ENCODE peak calls at places on chromosome 13, in eight cellular contexts. One of them, this sample, is unnamed.

GRCh38 chr13:110651271-110651670 is 35.9 kb downstream of the NAXD start:
- DNase-seq in fibroblast of pulmonary artery: no peak
- DNase-seq in uterus: no peak
- DNase-seq in T1000: no peak
- DNase-seq in cardiac septum: no peak
- DNase-seq in omental fat pad: no peak
- DNase-seq in WTC11: no peak
- DNase-seq in HAP-1: no peak
- DNase-seq in this sample: no peak

GRCh38 chr13:114106991-114107685 is 25.3 kb downstream of the RASA3 start:
- DNase-seq in omental fat pad: peak; percentile 11
- DNase-seq in cardiac septum: peak; percentile 66
- DNase-seq in HAP-1: no peak
- DNase-seq in WTC11: peak; percentile 9
- DNase-seq in uterus: peak; percentile 13
- DNase-seq in T1000: no peak
- DNase-seq in fibroblast of pulmonary artery: no peak
- DNase-seq in this sample: no peak

GRCh38 chr13:38045278-38046048 is 175.9 kb upstream of the TRPC4 start:
- DNase-seq in HAP-1: peak; percentile 67
- DNase-seq in fibroblast of pulmonary artery: peak; percentile 71
- DNase-seq in T1000: no peak
- DNase-seq in omental fat pad: no peak
- DNase-seq in cardiac septum: no peak
- DNase-seq in uterus: no peak
- DNase-seq in WTC11: no peak
- DNase-seq in this sample: peak; percentile 7

GRCh38 chr13:101453784-101454201 is 1.3 kb downstream of the ITGBL1 start:
- DNase-seq in fibroblast of pulmonary artery: no peak
- DNase-seq in cardiac septum: no peak
- DNase-seq in WTC11: peak; percentile 61
- DNase-seq in omental fat pad: no peak
- DNase-seq in HAP-1: no peak
- DNase-seq in T1000: no peak
- DNase-seq in uterus: no peak
- DNase-seq in this sample: no peak

GRCh38 chr13:99496322-99497142 is 4.7 kb upstream of the TM9SF2 start:
- DNase-seq in HAP-1: peak; percentile 39
- DNase-seq in uterus: peak; percentile 65
- DNase-seq in omental fat pad: no peak
- DNase-seq in fibroblast of pulmonary artery: peak; percentile 17
- DNase-seq in cardiac septum: peak; percentile 82
- DNase-seq in WTC11: no peak
- DNase-seq in T1000: peak; percentile 36
- DNase-seq in this sample: no peak

GRCh38 chr13:26480246-26480855 is 77.1 kb upstream of the WASF3 start:
- DNase-seq in uterus: no peak
- DNase-seq in WTC11: no peak
- DNase-seq in T1000: no peak
- DNase-seq in omental fat pad: no peak
- DNase-seq in fibroblast of pulmonary artery: peak; percentile 21
- DNase-seq in HAP-1: no peak
- DNase-seq in cardiac septum: peak; percentile 31
- DNase-seq in this sample: peak; percentile 61

GRCh38 chr13:112943309-112944125 is 25.5 kb upstream of the MCF2L start:
- DNase-seq in uterus: peak; percentile 21
- DNase-seq in fibroblast of pulmonary artery: peak; percentile 10
- DNase-seq in cardiac septum: no peak
- DNase-seq in T1000: peak; percentile 35
- DNase-seq in WTC11: peak; percentile 65
- DNase-seq in omental fat pad: no peak
- DNase-seq in HAP-1: peak; percentile 57
- DNase-seq in this sample: peak; percentile 29

GRCh38 chr13:45393941-45394570 is 24.1 kb downstream of the SLC25A30 start:
- DNase-seq in WTC11: peak; percentile 63
- DNase-seq in fibroblast of pulmonary artery: peak; percentile 67
- DNase-seq in omental fat pad: no peak
- DNase-seq in HAP-1: peak; percentile 41
- DNase-seq in uterus: no peak
- DNase-seq in T1000: no peak
- DNase-seq in cardiac septum: no peak
- DNase-seq in this sample: peak; percentile 9

GRCh38 chr13:99941086-99941485 is 30.5 kb downstream of the ZIC5 start:
- DNase-seq in omental fat pad: no peak
- DNase-seq in uterus: no peak
- DNase-seq in T1000: no peak
- DNase-seq in cardiac septum: no peak
- DNase-seq in WTC11: no peak
- DNase-seq in HAP-1: no peak
- DNase-seq in fibroblast of pulmonary artery: no peak
- DNase-seq in this sample: no peak

GRCh38 chr13:83620535-83621220 is 261.6 kb downstream of the SLITRK1 start:
- DNase-seq in cardiac septum: no peak
- DNase-seq in omental fat pad: no peak
- DNase-seq in HAP-1: no peak
- DNase-seq in WTC11: no peak
- DNase-seq in T1000: no peak
- DNase-seq in uterus: no peak
- DNase-seq in fibroblast of pulmonary artery: peak; percentile 62
- DNase-seq in this sample: no peak

GRCh38 chr13:25301347-25302113 is at the start of gene NUP58:
- DNase-seq in fibroblast of pulmonary artery: peak; percentile 96
- DNase-seq in cardiac septum: peak; percentile 99
- DNase-seq in HAP-1: peak; percentile 87
- DNase-seq in uterus: peak; percentile 93
- DNase-seq in WTC11: peak; percentile 79
- DNase-seq in omental fat pad: peak; percentile 70
- DNase-seq in T1000: peak; percentile 79
- DNase-seq in this sample: peak; percentile 91

GRCh38 chr13:50589651-50590054 is 253.8 kb downstream of the DLEU7 start:
- DNase-seq in omental fat pad: no peak
- DNase-seq in cardiac septum: no peak
- DNase-seq in T1000: peak; percentile 15
- DNase-seq in HAP-1: no peak
- DNase-seq in fibroblast of pulmonary artery: peak; percentile 78
- DNase-seq in WTC11: no peak
- DNase-seq in uterus: no peak
- DNase-seq in this sample: peak; percentile 57

GRCh38 chr13:40094056-40094455 is 438.6 kb downstream of the COG6 start:
- DNase-seq in T1000: no peak
- DNase-seq in cardiac septum: no peak
- DNase-seq in uterus: no peak
- DNase-seq in fibroblast of pulmonary artery: no peak
- DNase-seq in HAP-1: no peak
- DNase-seq in WTC11: no peak
- DNase-seq in omental fat pad: no peak
- DNase-seq in this sample: no peak

GRCh38 chr13:107867701-107868661 is 347.4 kb downstream of the LIG4 start:
- DNase-seq in fibroblast of pulmonary artery: peak; percentile 39
- DNase-seq in cardiac septum: no peak
- DNase-seq in WTC11: peak; percentile 63
- DNase-seq in HAP-1: peak; percentile 49
- DNase-seq in T1000: no peak
- DNase-seq in uterus: no peak
- DNase-seq in omental fat pad: no peak
- DNase-seq in this sample: no peak

GRCh38 chr13:65456150-65456912 is 1773.8 kb downstream of the PCDH9 start:
- DNase-seq in WTC11: no peak
- DNase-seq in T1000: no peak
- DNase-seq in uterus: no peak
- DNase-seq in cardiac septum: no peak
- DNase-seq in HAP-1: no peak
- DNase-seq in omental fat pad: no peak
- DNase-seq in fibroblast of pulmonary artery: no peak
- DNase-seq in this sample: no peak

GRCh38 chr13:76799696-76800095 is 86.5 kb downstream of the KCTD12 start:
- DNase-seq in cardiac septum: no peak
- DNase-seq in T1000: no peak
- DNase-seq in uterus: no peak
- DNase-seq in WTC11: no peak
- DNase-seq in omental fat pad: no peak
- DNase-seq in HAP-1: no peak
- DNase-seq in fibroblast of pulmonary artery: peak; percentile 44
- DNase-seq in this sample: peak; percentile 70

GRCh38 chr13:40792284-40793051 is 3.1 kb downstream of the SLC25A15 start:
- DNase-seq in fibroblast of pulmonary artery: no peak
- DNase-seq in uterus: no peak
- DNase-seq in T1000: no peak
- DNase-seq in omental fat pad: no peak
- DNase-seq in cardiac septum: no peak
- DNase-seq in HAP-1: no peak
- DNase-seq in WTC11: no peak
- DNase-seq in this sample: no peak

GRCh38 chr13:75365724-75366173 is 116.2 kb downstream of the TBC1D4 start:
- DNase-seq in omental fat pad: no peak
- DNase-seq in uterus: no peak
- DNase-seq in fibroblast of pulmonary artery: peak; percentile 74
- DNase-seq in cardiac septum: no peak
- DNase-seq in WTC11: no peak
- DNase-seq in HAP-1: no peak
- DNase-seq in T1000: no peak
- DNase-seq in this sample: peak; percentile 30

GRCh38 chr13:78382481-78382880 is 220.9 kb downstream of the POU4F1 start:
- DNase-seq in fibroblast of pulmonary artery: peak; percentile 7
- DNase-seq in T1000: no peak
- DNase-seq in HAP-1: no peak
- DNase-seq in cardiac septum: no peak
- DNase-seq in omental fat pad: no peak
- DNase-seq in uterus: no peak
- DNase-seq in WTC11: no peak
- DNase-seq in this sample: no peak

GRCh38 chr13:24071423-24072075 is 89.0 kb upstream of the SPATA13 start:
- DNase-seq in T1000: no peak
- DNase-seq in omental fat pad: no peak
- DNase-seq in HAP-1: no peak
- DNase-seq in WTC11: no peak
- DNase-seq in fibroblast of pulmonary artery: peak; percentile 70
- DNase-seq in uterus: no peak
- DNase-seq in cardiac septum: no peak
- DNase-seq in this sample: peak; percentile 76